ENCODE peak calls at places on chromosomes 1 and 21, in five cellular contexts. K is HFFc6, Q is fibroblast of mammary gland, T is left lung, U is bronchial epithelial cell. H is an unnamed sample.

GRCh38 chr1:241714321-241715218 is 62.5 kb downstream of the WDR64 start:
- DNase-seq in K (no peak), Q (no peak), T (no peak), U (no peak), H (no peak)

GRCh38 chr1:29651684-29652665 is 415.7 kb downstream of the PTPRU start:
- DNase-seq in K (no peak), Q (no peak), T (no peak), U (no peak), H (no peak)

GRCh38 chr1:224959656-224960055 is 30.2 kb downstream of the DNAH14 start:
- DNase-seq in K (no peak), Q (no peak), T (no peak), U (no peak), H (no peak)

GRCh38 chr21:32424674-32425073 is 12.2 kb downstream of the EVA1C start:
- DNase-seq in K (no peak), Q (peak), T (no peak), U (peak), H (no peak)

GRCh38 chr1:55275976-55276375 is 60.8 kb upstream of the USP24 start:
- DNase-seq in K (no peak), Q (peak), T (no peak), U (peak), H (no peak)

GRCh38 chr21:42572906-42573495 is 59.3 kb downstream of the SLC37A1 start:
- DNase-seq in K (no peak), Q (no peak), T (peak), U (no peak), H (no peak)

GRCh38 chr1:248155927-248156326 is 11.0 kb downstream of the OR2M5 start:
- DNase-seq in K (no peak), Q (no peak), T (no peak), U (no peak), H (no peak)

GRCh38 chr1:170267317-170267716 is 121.6 kb downstream of the NTMT2 start:
- DNase-seq in K (peak), Q (peak), T (no peak), U (peak), H (no peak)

GRCh38 chr1:47886141-47886540 is 111.0 kb downstream of the TRABD2B start:
- DNase-seq in K (no peak), Q (no peak), T (no peak), U (no peak), H (no peak)

GRCh38 chr1:206037521-206037920 is 13.8 kb upstream of the CTSE start:
- DNase-seq in K (no peak), Q (no peak), T (no peak), U (no peak), H (no peak)

GRCh38 chr1:56147459-56147858 is 431.9 kb downstream of the PLPP3 start:
- DNase-seq in K (no peak), Q (no peak), T (no peak), U (no peak), H (no peak)

GRCh38 chr1:33966346-33967141 is 102.7 kb downstream of the HMGB4 start:
- DNase-seq in K (no peak), Q (peak), T (no peak), U (no peak), H (no peak)

GRCh38 chr1:153612755-153613331 is at the start of gene S100A16:
- DNase-seq in K (peak), Q (peak), T (peak), U (peak), H (no peak)

GRCh38 chr1:200856716-200857352 is 15.9 kb upstream of the GPR25 start:
- DNase-seq in K (no peak), Q (peak), T (no peak), U (no peak), H (no peak)

GRCh38 chr1:178530037-178530402 is 17.1 kb downstream of the TEX35 start:
- DNase-seq in K (peak), Q (peak), T (no peak), U (peak), H (no peak)

GRCh38 chr21:26587621-26588260 is 14.7 kb upstream of the CYYR1 start:
- DNase-seq in K (peak), Q (peak), T (no peak), U (peak), H (no peak)

GRCh38 chr1:183303325-183303645 is 114.9 kb downstream of the NMNAT2 start:
- DNase-seq in K (no peak), Q (no peak), T (no peak), U (no peak), H (no peak)

GRCh38 chr1:214213136-214213535 is 67.8 kb upstream of the SMYD2 start:
- DNase-seq in K (peak), Q (peak), T (no peak), U (peak), H (no peak)

GRCh38 chr21:17523007-17523451 is 10.2 kb downstream of the CXADR start:
- DNase-seq in K (no peak), Q (no peak), T (no peak), U (peak), H (no peak)

GRCh38 chr1:223844521-223844961 is 1.2 kb downstream of the TP53BP2 start:
- DNase-seq in K (no peak), Q (peak), T (no peak), U (peak), H (no peak)

DNA sequence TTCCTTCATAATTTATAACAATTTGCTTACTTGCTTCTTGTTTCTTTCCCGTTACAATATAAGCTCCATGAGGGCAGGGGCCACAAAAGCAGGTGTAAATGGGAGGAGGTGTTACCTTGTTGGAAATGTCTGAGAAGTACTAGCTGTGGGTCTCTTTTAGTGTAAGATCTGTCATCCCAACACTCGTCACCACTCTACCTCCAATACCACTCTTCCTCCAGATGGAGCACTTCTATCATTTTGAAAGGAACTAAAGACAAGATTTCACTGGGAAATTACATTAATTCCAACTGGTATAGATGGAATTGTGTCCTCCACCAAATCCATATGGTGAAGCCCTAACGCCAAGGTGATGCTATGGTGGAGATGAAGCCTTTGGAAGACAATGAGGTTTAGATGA is 53.0 kb upstream of the CPLANE2 start:
- DNase-seq in K (no peak), Q (no peak), T (no peak), U (peak), H (no peak)
- TF ChIP-seq CTCF in K (peak), Q (no peak), T (no peak), U (no peak), H (no peak)

DNA sequence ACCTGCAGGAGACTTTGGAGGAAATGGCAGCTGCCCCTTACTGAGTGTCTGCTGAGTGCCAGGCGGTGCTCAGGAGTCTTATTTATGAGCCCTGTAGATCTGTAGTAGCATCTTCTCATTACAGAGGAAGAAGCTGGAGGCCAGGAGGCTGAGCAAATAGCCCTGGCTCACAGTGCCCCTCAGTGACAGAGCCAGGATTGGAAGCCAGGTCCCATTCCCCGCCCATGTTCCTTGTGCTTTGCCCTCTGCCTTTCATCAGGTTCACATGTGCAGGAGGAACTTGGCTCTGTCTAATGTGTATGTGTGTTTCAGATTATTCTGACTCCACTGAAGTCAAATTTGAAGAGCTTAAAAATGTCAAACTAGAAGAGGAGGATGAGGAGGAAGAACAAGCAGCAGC is 21.2 kb downstream of the KDM4A start:
- DNase-seq in K (no peak), Q (peak), T (no peak), U (no peak), H (no peak)
- TF ChIP-seq CTCF in K (no peak), Q (no peak), T (no peak), U (no peak), H (no peak)

GRCh38 chr1:70874826-70875225 is 172.8 kb downstream of the PTGER3 start:
- DNase-seq in K (peak), Q (no peak), T (no peak), U (peak), H (no peak)
- TF ChIP-seq CTCF in K (no peak), Q (no peak), T (no peak), U (no peak), H (no peak)

DNA sequence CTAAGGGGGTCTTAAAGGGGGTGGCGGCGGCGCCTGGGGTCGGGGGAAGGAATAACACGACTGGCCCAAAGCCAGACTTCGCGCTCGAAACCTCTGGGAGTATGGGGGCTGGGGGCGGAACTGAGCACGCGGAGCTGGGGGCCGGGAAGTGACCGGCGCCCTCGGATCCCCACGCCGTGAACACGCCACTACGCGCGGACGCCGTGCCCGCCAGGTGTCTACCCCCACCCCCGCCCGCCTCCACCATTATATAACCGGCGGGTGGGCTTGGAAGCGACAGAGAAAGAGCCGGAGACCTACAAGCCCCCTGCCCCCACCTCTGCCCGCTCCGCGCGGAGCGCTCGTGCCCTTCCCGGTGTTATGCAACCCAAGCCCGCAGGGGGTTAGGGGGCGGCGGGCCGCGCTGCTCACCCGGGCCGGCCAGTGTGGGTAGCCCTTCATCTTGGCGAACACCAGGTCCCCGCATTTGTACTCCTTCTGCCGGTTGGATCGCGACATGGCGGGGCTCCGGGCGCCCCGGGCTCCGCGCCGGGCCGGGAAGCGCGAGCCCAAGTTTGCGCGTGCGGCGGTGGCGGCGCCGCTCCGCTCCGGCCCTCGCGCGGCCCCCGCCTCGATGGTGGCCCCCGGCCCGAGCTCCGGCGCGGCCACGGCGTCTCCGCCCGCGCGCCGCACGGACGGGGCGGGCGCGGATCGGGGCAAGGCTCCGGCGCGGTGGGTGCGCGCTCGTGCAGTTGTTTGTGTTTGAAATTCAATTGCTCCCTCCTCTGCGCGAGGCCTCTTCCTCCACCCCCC is at the start of gene HDGF:
- DNase-seq in K (no peak), Q (no peak), T (no peak), U (no peak), H (no peak)
- TF ChIP-seq CTCF in K (peak), Q (no peak), T (no peak), U (no peak), H (no peak)

GRCh38 chr1:62529227-62529626 is 68.1 kb upstream of the ANGPTL3 start:
- DNase-seq in K (no peak), Q (no peak), T (no peak), U (no peak), H (no peak)

GRCh38 chr1:62528015-62528414 is 69.3 kb upstream of the ANGPTL3 start:
- DNase-seq in K (no peak), Q (no peak), T (no peak), U (no peak), H (no peak)

DNA sequence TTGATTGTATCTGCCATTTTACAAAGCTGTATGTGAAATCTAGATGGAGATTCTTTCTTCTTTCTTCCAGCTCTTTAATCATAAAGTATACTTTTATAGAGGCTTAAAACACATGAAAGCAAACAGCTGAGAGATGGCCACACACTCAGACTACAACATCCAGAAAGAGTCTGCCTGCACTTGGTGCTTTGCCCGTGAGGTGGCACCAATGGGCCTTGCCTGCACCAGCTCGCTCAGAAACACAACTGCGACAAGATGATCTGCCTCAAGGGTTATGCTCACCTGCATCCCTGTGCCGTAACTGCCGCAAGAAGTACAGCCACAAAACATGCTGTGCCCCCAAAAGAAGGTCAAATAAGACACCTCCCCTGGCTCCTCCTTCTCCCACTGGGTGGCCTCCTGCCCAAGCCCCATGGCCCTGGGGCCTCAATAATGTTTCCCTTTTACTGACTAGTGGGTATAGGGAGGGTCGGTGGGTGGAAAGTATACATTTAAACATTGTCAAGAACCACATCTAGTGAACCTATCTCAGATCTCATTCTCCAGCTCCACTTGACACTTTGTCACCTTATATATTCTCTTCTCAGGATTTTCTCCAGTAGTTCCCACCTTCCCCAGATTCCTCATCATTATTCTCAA is 66.7 kb upstream of the ANGPTL3 start:
- DNase-seq in K (peak), Q (peak), T (no peak), U (peak), H (no peak)
- TF ChIP-seq CTCF in K (peak), Q (peak), T (no peak), U (peak), H (no peak)

DNA sequence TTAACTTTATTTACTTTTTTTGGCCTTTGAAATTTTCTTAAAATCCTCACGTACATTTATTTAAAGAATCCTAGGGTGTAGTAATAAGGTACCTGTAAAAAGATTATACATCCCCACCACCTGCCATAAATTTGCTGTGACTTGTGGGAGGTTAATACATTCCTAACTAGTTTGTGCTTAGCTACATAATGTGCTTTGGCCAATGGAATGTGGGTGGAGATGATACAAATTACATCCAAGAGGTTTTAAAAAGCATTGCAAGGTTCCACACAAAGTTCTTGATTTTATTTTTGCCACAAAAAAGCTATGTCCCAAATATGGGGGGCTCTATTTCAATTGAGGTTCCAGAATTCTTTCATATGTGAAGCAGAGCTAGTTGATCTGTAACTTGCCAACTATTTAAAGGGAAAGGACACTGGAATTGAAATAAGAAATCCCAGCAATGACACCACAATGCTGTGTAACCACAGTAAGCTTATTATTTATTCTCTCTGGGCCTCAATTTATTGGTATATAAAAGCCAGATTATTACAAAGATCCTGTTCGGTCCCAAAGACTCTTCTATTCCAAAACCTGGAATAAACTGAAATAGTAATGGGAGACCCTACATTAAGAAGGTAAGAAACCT is 15.7 kb downstream of the ASPM start:
- DNase-seq in K (peak), Q (no peak), T (no peak), U (peak), H (no peak)
- TF ChIP-seq CTCF in K (peak), Q (no peak), T (no peak), U (no peak), H (no peak)